ENCODE peak calls at places on chromosomes 16 and 17, in five cellular contexts. K, A, T, V and J are unnamed samples.
A peak's percentile ranks its signal among the peaks of the same experiment; 100 is the strongest.

GRCh38 chr16:24255446-24256352 is at the start of gene CACNG3:
- DNase-seq in K (peak; percentile 91), A (peak; percentile 93), T (peak; percentile 46), V (peak; percentile 50), J (no peak)

GRCh38 chr17:12007466-12007865 is 10.2 kb upstream of the ZNF18 start:
- DNase-seq in K (no peak), A (no peak), T (no peak), V (no peak), J (no peak)

GRCh38 chr17:77420804-77421634 is 280.2 kb downstream of the SEC14L1 start:
- DNase-seq in K (peak; percentile 91), A (no peak), T (no peak), V (no peak), J (peak; percentile 92)

GRCh38 chr16:81486555-81487061 is 42.0 kb downstream of the CMIP start:
- DNase-seq in K (no peak), A (no peak), T (no peak), V (no peak), J (no peak)

GRCh38 chr16:53518550-53519416 is 15.8 kb upstream of the AKTIP start:
- DNase-seq in K (no peak), A (no peak), T (no peak), V (no peak), J (no peak)

GRCh38 chr17:51914613-51915012 is 243.9 kb downstream of the CA10 start:
- DNase-seq in K (no peak), A (no peak), T (no peak), V (no peak), J (no peak)

GRCh38 chr16:80437707-80438106 is 103.1 kb upstream of the DYNLRB2 start:
- DNase-seq in K (peak; percentile 54), A (no peak), T (no peak), V (no peak), J (no peak)

GRCh38 chr17:79513206-79513605 is 97.6 kb downstream of the RBFOX3 start:
- DNase-seq in K (no peak), A (no peak), T (no peak), V (no peak), J (no peak)

GRCh38 chr17:50604470-50604869 is 30.2 kb upstream of the ABCC3 start:
- DNase-seq in K (peak; percentile 73), A (no peak), T (no peak), V (no peak), J (peak; percentile 38)

GRCh38 chr17:72353502-72353901 is 232.7 kb downstream of the SOX9 start:
- DNase-seq in K (no peak), A (no peak), T (no peak), V (no peak), J (no peak)

GRCh38 chr17:16919663-16920627 is 52.0 kb downstream of the TNFRSF13B start:
- DNase-seq in K (peak; percentile 90), A (no peak), T (no peak), V (no peak), J (no peak)

GRCh38 chr17:31581022-31581483 is 189.6 kb downstream of the RAB11FIP4 start:
- DNase-seq in K (peak; percentile 28), A (no peak), T (no peak), V (no peak), J (peak; percentile 40)

GRCh38 chr16:1656808-1657617 is 21.1 kb upstream of the JPT2 start:
- DNase-seq in K (no peak), A (no peak), T (no peak), V (no peak), J (no peak)

GRCh38 chr16:13112639-13113038 is 211.2 kb downstream of the SHISA9 start:
- DNase-seq in K (no peak), A (peak; percentile 67), T (no peak), V (no peak), J (no peak)

GRCh38 chr16:68506331-68507053 is 32.6 kb upstream of the ZFP90 start:
- DNase-seq in K (no peak), A (no peak), T (no peak), V (no peak), J (no peak)

GRCh38 chr16:73572135-73572534 is 524.2 kb upstream of the ZFHX3 start:
- DNase-seq in K (no peak), A (no peak), T (no peak), V (no peak), J (no peak)

GRCh38 chr17:78524870-78525510 is 52.2 kb downstream of the DNAH17 start:
- DNase-seq in K (no peak), A (no peak), T (no peak), V (no peak), J (no peak)

GRCh38 chr16:88330971-88331890 is 51.5 kb upstream of the ZNF469 start:
- DNase-seq in K (no peak), A (no peak), T (no peak), V (no peak), J (no peak)

GRCh38 chr17:3754458-3755334 is 31.0 kb downstream of the HASPIN start:
- DNase-seq in K (peak; percentile 100), A (peak; percentile 58), T (peak; percentile 100), V (peak; percentile 99), J (no peak)

GRCh38 chr16:50731130-50731988 is 10.5 kb upstream of the CYLD start:
- DNase-seq in K (no peak), A (no peak), T (no peak), V (no peak), J (no peak)

GRCh38 chr17:75194879-75195278 is 10.6 kb upstream of the NUP85 start:
- DNase-seq in K (no peak), A (no peak), T (no peak), V (peak; percentile 77), J (no peak)

GRCh38 chr16:65201446-65202010 is 79.7 kb upstream of the CDH11 start:
- DNase-seq in K (no peak), A (no peak), T (no peak), V (no peak), J (no peak)

GRCh38 chr16:5412721-5413120 is 315.1 kb upstream of the EEF2KMT start:
- DNase-seq in K (peak; percentile 66), A (no peak), T (no peak), V (no peak), J (no peak)

GRCh38 chr16:49575352-49576172 is 202.0 kb downstream of the C16orf78 start:
- DNase-seq in K (peak; percentile 66), A (no peak), T (no peak), V (no peak), J (no peak)

GRCh38 chr17:8121531-8122390 is 2.1 kb downstream of the HES7 start:
- DNase-seq in K (peak; percentile 92), A (peak; percentile 84), T (no peak), V (no peak), J (peak; percentile 76)

GRCh38 chr16:72371307-72372081 is 199.5 kb upstream of the PMFBP1 start:
- DNase-seq in K (peak; percentile 75), A (peak; percentile 56), T (peak; percentile 57), V (no peak), J (peak; percentile 65)

DNA sequence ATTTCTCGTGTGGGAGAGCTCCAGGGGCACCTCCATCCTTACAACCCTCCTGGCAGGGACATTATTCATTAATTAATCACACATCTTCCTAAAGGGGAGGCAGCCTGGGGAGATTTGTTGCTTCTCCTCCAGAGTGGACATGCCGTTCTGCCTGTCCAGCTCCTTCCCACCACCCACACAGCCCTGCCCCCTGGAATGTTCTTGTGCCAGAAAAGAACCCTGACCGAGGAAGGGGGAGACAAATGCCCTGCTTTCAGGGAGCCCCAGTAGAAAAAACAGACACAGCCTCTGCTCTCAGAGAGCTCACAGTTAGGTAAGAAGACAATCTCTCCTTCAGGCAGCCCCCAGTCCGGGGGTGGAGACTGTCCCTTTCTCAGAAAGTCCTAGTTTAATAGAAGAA is 8.5 kb upstream of the KIF18B start:
- DNase-seq in K (no peak), A (no peak), T (no peak), V (no peak), J (no peak)
- H2BK12ac ChIP-seq in K (no peak overlapping the region), A (no peak overlapping the region), T (no peak overlapping the region), V (no peak overlapping the region), J (no peak overlapping the region)

GRCh38 chr17:81442791-81443190 is 47.5 kb downstream of the BAHCC1 start:
- DNase-seq in K (no peak), A (no peak), T (no peak), V (no peak), J (no peak)
- H2BK12ac ChIP-seq in K (no peak overlapping the region), A (no peak overlapping the region), T (no peak overlapping the region), V (no peak overlapping the region), J (no peak overlapping the region)

GRCh38 chr16:14354561-14355351 is 275.3 kb downstream of the PARN start:
- DNase-seq in K (no peak), A (no peak), T (no peak), V (no peak), J (peak; percentile 50)
- H2BK12ac ChIP-seq in K (no peak overlapping the region), A (no peak overlapping the region), T (no peak overlapping the region), V (no peak overlapping the region), J (no peak overlapping the region)

DNA sequence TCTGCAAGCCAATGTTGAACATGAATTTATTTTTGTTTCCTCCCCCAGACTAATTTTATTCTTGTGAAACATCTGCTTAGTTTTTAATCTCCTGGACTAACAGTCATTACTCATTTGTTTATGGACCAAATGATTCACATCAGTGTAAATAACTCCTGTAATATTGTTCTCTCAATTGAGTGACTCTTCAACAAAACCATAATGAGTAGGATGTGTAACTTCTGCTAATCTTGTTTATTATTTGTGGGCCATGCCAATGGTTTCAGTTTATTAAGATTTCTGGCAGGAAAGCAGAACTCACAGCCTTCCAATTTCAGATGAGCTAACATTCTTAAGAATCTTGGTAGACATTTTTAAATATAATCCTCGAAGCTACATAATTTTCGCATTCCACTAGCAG is 1216.3 kb upstream of the GOT2 start:
- DNase-seq in K (no peak), A (no peak), T (no peak), V (no peak), J (no peak)
- H2BK12ac ChIP-seq in K (no peak overlapping the region), A (no peak overlapping the region), T (no peak overlapping the region), V (no peak overlapping the region), J (no peak overlapping the region)

DNA sequence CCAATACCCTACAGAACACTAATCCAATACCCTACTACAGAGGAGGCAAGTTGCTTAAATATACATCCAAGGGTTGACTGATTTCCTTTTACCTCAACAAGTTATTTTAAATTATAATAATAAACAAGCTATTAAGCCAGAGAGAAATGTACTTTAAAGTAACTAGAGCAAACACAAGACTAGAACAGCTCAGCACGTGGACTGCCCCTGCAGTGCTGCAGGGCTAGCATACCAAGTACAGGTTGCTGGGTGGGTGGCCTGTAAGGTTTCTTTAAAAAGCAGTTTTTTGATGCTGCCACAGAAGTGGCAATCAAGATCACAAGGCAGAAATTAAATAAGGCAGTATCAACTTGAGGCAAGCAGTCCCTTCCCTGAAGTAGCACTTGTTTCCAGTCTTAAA is 63.5 kb downstream of the PARN start:
- DNase-seq in K (no peak), A (no peak), T (no peak), V (no peak), J (no peak)
- H2BK12ac ChIP-seq in K (no peak overlapping the region), A (no peak overlapping the region), T (no peak overlapping the region), V (no peak overlapping the region), J (no peak overlapping the region)